ENCODE peak calls at places on chromosomes 4 and X, in six cellular contexts. I, P, X, H, R and E are unnamed samples.

GRCh38 chrX:117854806-117855205 is 261.8 kb downstream of the KLHL13 start:
- DNase-seq in I (no peak), P (no peak), X (no peak), H (no peak), R (no peak), E (no peak)

GRCh38 chr4:165965503-165965902 is 92.5 kb downstream of the TLL1 start:
- DNase-seq in I (no peak), P (no peak), X (no peak), H (no peak), R (no peak), E (no peak)

GRCh38 chr4:53499791-53500190 is 91.5 kb downstream of the LNX1 start:
- DNase-seq in I (no peak), P (no peak), X (no peak), H (peak), R (no peak), E (no peak)

GRCh38 chrX:727738-728621 is 97.4 kb downstream of the SHOX start:
- DNase-seq in I (no peak), P (peak), X (peak), H (peak), R (no peak), E (no peak)

GRCh38 chrX:41275661-41276609 is 58.0 kb upstream of the DDX3X start:
- DNase-seq in I (peak), P (peak), X (peak), H (peak), R (no peak), E (peak)

GRCh38 chrX:101206471-101206870 is 13.1 kb upstream of the DRP2 start:
- DNase-seq in I (no peak), P (no peak), X (peak), H (peak), R (no peak), E (peak)

GRCh38 chrX:11188664-11189063 is 77.5 kb downstream of the HCCS start:
- DNase-seq in I (no peak), P (no peak), X (no peak), H (no peak), R (no peak), E (peak)

GRCh38 chr4:107689912-107690587 is 30.0 kb downstream of the PAPSS1 start:
- DNase-seq in I (no peak), P (no peak), X (no peak), H (no peak), R (peak), E (peak)

GRCh38 chr4:47705326-47705981 is 132.4 kb downstream of the CORIN start:
- DNase-seq in I (no peak), P (no peak), X (peak), H (peak), R (no peak), E (no peak)

GRCh38 chrX:41332408-41332987 is 1.5 kb upstream of the DDX3X start:
- DNase-seq in I (no peak), P (no peak), X (no peak), H (peak), R (no peak), E (no peak)

GRCh38 chr4:88158360-88159136 is at the start of gene ABCG2:
- DNase-seq in I (no peak), P (no peak), X (peak), H (peak), R (no peak), E (peak)